ENCODE peak calls at places on chromosomes 6 and 20, in four cellular contexts. One of them, this sample, is unnamed.

GRCh38 chr20:10537850-10538480 is 102.9 kb downstream of the SLX4IP start:
- DNase-seq in GM12878: no peak
- DNase-seq in HepG2: no peak
- DNase-seq in K562: no peak
- DNase-seq in this sample: no peak

GRCh38 chr20:40390654-40391053 is 298.4 kb downstream of the MAFB start:
- DNase-seq in GM12878: no peak
- DNase-seq in K562: no peak
- DNase-seq in HepG2: no peak
- DNase-seq in this sample: no peak

GRCh38 chr6:16249971-16250370 is 11.6 kb downstream of the GMPR start:
- DNase-seq in K562: no peak
- DNase-seq in GM12878: no peak
- DNase-seq in HepG2: peak; percentile 45
- DNase-seq in this sample: no peak

GRCh38 chr6:96015321-96015790 is 418 bp upstream of the FUT9 start:
- DNase-seq in GM12878: no peak
- DNase-seq in HepG2: no peak
- DNase-seq in K562: no peak
- DNase-seq in this sample: no peak

GRCh38 chr6:110875548-110876169 is 1.1 kb downstream of the AMD1 start:
- DNase-seq in K562: peak; percentile 70
- DNase-seq in HepG2: no peak
- DNase-seq in GM12878: no peak
- DNase-seq in this sample: peak; percentile 36

GRCh38 chr6:16061833-16062232 is 67.1 kb upstream of the MYLIP start:
- DNase-seq in GM12878: no peak
- DNase-seq in K562: no peak
- DNase-seq in HepG2: no peak
- DNase-seq in this sample: no peak

GRCh38 chr20:50286609-50287008 is 96.0 kb downstream of the CEBPB start:
- DNase-seq in K562: peak; percentile 84
- DNase-seq in HepG2: no peak
- DNase-seq in GM12878: no peak
- DNase-seq in this sample: peak; percentile 31

GRCh38 chr6:64411226-64411625 is 775.6 kb downstream of the PHF3 start:
- DNase-seq in HepG2: no peak
- DNase-seq in K562: no peak
- DNase-seq in GM12878: no peak
- DNase-seq in this sample: no peak

GRCh38 chr6:6905961-6906518 is 201.7 kb upstream of the RREB1 start:
- DNase-seq in GM12878: no peak
- DNase-seq in HepG2: no peak
- DNase-seq in K562: peak; percentile 58
- DNase-seq in this sample: no peak

GRCh38 chr20:3876676-3877075 is 12.5 kb upstream of the PANK2 start:
- DNase-seq in HepG2: no peak
- DNase-seq in GM12878: no peak
- DNase-seq in K562: no peak
- DNase-seq in this sample: peak; percentile 62

GRCh38 chr6:11414564-11414963 is 123.0 kb upstream of the TMEM170B start:
- DNase-seq in K562: no peak
- DNase-seq in GM12878: peak; percentile 72
- DNase-seq in HepG2: peak; percentile 78
- DNase-seq in this sample: peak; percentile 43

GRCh38 chr20:38523697-38524096 is 51.1 kb downstream of the RALGAPB start:
- DNase-seq in K562: no peak
- DNase-seq in GM12878: no peak
- DNase-seq in HepG2: no peak
- DNase-seq in this sample: no peak

GRCh38 chr6:170464524-170464979 is 88.6 kb downstream of the PSMB1 start:
- DNase-seq in GM12878: peak; percentile 30
- DNase-seq in HepG2: no peak
- DNase-seq in K562: no peak
- DNase-seq in this sample: no peak

DNA sequence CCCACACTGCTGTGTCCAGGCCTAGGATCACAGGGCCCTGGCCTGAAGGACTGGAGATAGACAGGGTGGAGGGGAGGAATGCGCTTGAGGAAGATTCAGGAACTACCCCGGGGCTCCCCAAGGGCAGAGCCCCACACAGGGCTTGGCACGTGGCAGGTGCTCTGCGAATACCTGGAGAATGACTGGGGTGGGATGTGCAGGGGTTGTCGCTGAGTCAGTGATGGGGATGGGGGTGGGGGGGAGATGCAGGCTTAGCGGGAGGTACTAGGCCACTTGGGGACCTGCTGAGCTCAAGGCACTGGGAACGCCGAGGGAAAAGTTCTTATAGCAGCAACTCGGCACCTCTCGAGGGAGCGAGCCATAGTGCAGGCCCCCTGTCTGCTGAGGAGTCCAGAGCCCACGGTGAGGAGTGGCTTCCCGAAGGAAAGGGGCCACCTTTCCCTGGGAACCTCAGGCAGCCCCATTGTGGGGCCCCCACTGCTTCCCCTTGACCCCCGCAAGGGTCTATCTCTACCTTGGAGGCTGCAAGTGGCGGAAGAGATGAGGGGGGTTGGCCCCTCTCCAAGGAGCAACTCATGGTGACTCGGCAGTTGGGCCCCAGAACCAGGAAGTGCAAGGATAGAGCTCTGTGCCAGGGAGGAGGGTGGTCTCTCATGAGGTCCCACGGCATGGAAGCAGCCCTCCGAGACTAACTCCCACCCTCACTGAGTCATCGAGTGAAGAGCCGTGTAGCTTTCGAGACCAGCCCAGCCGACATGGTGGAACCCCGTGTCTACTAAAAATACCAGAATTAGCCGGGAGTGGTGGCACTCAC is 33.1 kb downstream of the SRC start:
- DNase-seq in K562: peak; percentile 78
- DNase-seq in GM12878: no peak
- DNase-seq in HepG2: no peak
- DNase-seq in this sample: peak; percentile 55
- TF ChIP-seq POLR2AphosphoS5 in K562: peak; percentile 56
- TF ChIP-seq POLR2AphosphoS5 in GM12878: no peak
- TF ChIP-seq POLR2AphosphoS5 in HepG2: no peak
- TF ChIP-seq POLR2AphosphoS5 in this sample: peak; percentile 67

DNA sequence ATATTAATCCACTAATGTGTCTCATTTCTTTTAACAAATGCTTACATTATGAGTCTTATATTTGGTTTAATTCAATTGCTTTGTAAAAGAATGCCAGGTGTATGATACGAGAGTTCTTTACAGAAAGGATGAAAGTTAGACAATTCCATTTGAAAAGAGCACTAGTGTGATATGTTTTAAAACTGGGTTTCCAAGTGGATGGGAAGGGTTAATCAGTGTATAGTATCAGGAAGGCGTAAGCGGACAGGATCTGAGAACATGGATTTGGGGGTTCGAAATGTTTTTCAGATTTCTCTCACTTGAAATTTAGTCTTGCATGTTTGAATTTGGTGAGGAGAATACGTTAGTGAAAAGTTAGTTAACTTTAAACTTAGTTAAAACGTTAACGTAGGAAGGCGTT is 2.6 kb downstream of the FOXO3 start:
- DNase-seq in GM12878: no peak
- DNase-seq in K562: no peak
- DNase-seq in HepG2: no peak
- DNase-seq in this sample: no peak
- H3K4me3 ChIP-seq in GM12878: peak overlapping the region; percentile 64
- H3K4me3 ChIP-seq in K562: no peak overlapping the region
- H3K4me3 ChIP-seq in HepG2: peak overlapping the region; percentile 90
- H3K4me3 ChIP-seq in this sample: no peak overlapping the region

GRCh38 chr20:46558511-46558959 is 8.1 kb upstream of the OCSTAMP start:
- DNase-seq in K562: no peak
- DNase-seq in HepG2: peak; percentile 73
- DNase-seq in GM12878: no peak
- DNase-seq in this sample: peak; percentile 91

GRCh38 chr20:46559001-46559400 is 8.5 kb upstream of the OCSTAMP start:
- DNase-seq in GM12878: no peak
- DNase-seq in K562: no peak
- DNase-seq in HepG2: no peak
- DNase-seq in this sample: no peak

GRCh38 chr20:46559685-46560440 is 9.4 kb upstream of the OCSTAMP start:
- DNase-seq in HepG2: peak; percentile 66
- DNase-seq in GM12878: no peak
- DNase-seq in K562: no peak
- DNase-seq in this sample: no peak

GRCh38 chr20:46555370-46555956 is 5.0 kb upstream of the OCSTAMP start:
- DNase-seq in K562: no peak
- DNase-seq in GM12878: no peak
- DNase-seq in HepG2: no peak
- DNase-seq in this sample: no peak

DNA sequence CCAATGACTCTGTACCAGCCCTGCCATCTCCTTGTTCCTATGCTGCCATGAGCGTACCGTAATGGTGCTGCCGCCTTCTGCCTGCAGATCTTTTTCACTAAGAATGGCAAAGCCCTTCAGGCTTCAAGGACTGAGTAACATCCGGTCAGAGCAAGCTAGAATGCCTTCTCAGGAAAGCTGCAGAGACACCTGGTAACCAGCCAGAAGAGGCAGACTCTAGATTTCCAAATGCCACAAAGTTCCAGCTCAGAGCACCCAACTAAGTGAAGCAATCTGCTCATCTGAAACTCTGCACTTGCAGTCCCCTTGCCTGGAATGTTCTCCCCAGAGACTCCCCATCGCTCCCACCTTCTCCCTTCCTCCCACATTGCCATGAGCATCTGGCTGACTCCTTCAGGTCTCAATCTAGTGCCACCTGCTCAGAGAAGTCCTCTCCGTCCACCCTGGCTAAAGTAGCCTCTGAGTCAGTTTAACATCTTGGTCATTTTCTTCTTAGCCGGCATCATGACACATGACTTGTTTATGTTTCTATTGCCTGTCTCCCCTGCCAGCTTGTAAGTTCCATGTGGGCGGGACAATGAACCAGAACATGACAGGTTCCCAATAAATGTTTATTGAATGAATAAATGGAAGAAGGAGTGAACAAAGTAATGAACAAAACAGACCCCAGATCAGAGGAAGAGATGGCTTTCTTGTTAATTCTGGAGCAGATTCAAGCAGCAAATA is 6.9 kb upstream of the OCSTAMP start:
- DNase-seq in K562: no peak
- DNase-seq in GM12878: no peak
- DNase-seq in HepG2: no peak
- DNase-seq in this sample: peak; percentile 6
- TF ChIP-seq MYC in K562: no peak
- TF ChIP-seq MYC in GM12878: no peak
- TF ChIP-seq MYC in HepG2: no peak
- TF ChIP-seq MYC in this sample: no peak

GRCh38 chr6:30202366-30202765 is 10.8 kb downstream of the TRIM26 start:
- DNase-seq in HepG2: no peak
- DNase-seq in GM12878: no peak
- DNase-seq in K562: no peak
- DNase-seq in this sample: no peak

GRCh38 chr6:30196376-30196775 is 16.8 kb downstream of the TRIM26 start:
- DNase-seq in HepG2: no peak
- DNase-seq in GM12878: no peak
- DNase-seq in K562: no peak
- DNase-seq in this sample: no peak

GRCh38 chr6:30195951-30196350 is 17.3 kb downstream of the TRIM26 start:
- DNase-seq in K562: no peak
- DNase-seq in GM12878: no peak
- DNase-seq in HepG2: no peak
- DNase-seq in this sample: no peak

GRCh38 chr6:30198166-30199084 is 14.8 kb downstream of the TRIM26 start:
- DNase-seq in K562: no peak
- DNase-seq in GM12878: no peak
- DNase-seq in HepG2: no peak
- DNase-seq in this sample: no peak

DNA sequence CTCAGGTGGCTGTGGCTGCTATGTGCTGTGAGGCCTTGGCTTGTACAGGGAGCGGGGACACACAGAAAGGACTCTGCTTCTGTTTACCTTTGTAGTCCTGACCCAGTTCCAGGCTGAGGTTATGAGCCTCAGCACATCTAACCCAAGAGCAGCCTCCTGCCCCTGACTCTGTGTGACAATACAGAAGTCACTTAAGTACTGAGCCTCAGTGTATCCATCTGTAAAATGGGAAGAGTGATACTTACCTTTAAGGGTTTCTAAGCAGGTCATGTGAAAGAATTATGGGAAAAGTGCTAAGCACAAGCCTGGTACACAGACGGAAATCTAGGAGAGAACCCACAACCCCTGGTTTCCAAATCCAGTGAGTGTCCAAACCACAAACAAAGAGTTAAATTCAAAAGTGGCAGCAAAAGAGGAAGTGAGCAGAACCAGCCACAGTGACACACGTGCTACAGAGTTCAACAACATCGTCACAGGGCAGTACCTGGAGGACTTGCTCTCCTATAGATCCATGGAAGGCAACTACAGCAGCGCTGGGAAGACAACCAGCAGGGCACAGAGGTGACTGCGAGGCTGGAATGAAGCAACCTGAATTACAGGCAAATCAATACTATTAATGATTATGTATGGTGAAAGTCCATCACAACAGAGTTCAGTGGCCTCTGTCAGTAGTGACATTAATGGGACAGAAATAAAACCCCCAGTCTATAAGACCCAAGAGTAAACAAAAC is 12.5 kb downstream of the TRIM26 start:
- DNase-seq in K562: no peak
- DNase-seq in GM12878: peak; percentile 37
- DNase-seq in HepG2: no peak
- DNase-seq in this sample: no peak
- TF ChIP-seq POLR2AphosphoS5 in K562: no peak
- TF ChIP-seq POLR2AphosphoS5 in GM12878: no peak
- TF ChIP-seq POLR2AphosphoS5 in HepG2: no peak
- TF ChIP-seq POLR2AphosphoS5 in this sample: no peak

This sample was measured in endothelial cell of umbilical vein.